ENCODE peak calls at places on chromosomes 4 and X, in four cellular contexts. X is CD8-positive, alpha-beta memory T cell; S is mucosa of descending colon; I is aorta. M is an unnamed sample. For H3K9me3 and H3K4me1, the result is how much of the 10 kb centered on the place peaks cover.

GRCh38 chr4:39978904-39979303 is 1.2 kb upstream of the PDS5A start:
- DNase-seq in X (no peak), S (no peak), I (no peak), M (no peak)

GRCh38 chr4:52143815-52144214 is 92.7 kb downstream of the SPATA18 start:
- DNase-seq in X (no peak), S (no peak), I (no peak), M (no peak)

GRCh38 chr4:27913738-27914137 is 1053.1 kb downstream of the STIM2 start:
- DNase-seq in X (no peak), S (no peak), I (no peak), M (no peak)

GRCh38 chr4:123741906-123742305 is 345.3 kb downstream of the SPRY1 start:
- DNase-seq in X (no peak), S (no peak), I (no peak), M (no peak)

GRCh38 chrX:12210196-12210815 is 72.0 kb downstream of the FRMPD4 start:
- DNase-seq in X (no peak), S (no peak), I (no peak), M (peak)

GRCh38 chr4:2790583-2791517 is 2.0 kb upstream of the SH3BP2 start:
- DNase-seq in X (no peak), S (no peak), I (peak), M (peak)

GRCh38 chrX:20382518-20383291 is 116.0 kb upstream of the RPS6KA3 start:
- DNase-seq in X (no peak), S (no peak), I (no peak), M (no peak)

GRCh38 chrX:53080628-53081580 is 1.3 kb upstream of the TSPYL2 start:
- DNase-seq in X (no peak), S (no peak), I (no peak), M (no peak)

GRCh38 chr4:54231419-54232150 is 2.5 kb downstream of the PDGFRA start:
- DNase-seq in X (no peak), S (peak), I (peak), M (peak)

GRCh38 chrX:68895339-68896250 is 66.8 kb downstream of the EFNB1 start:
- DNase-seq in X (no peak), S (peak), I (peak), M (peak)

GRCh38 chr4:21802406-21802805 is 146.2 kb downstream of the KCNIP4 start:
- DNase-seq in X (no peak), S (no peak), I (no peak), M (no peak)

GRCh38 chr4:163536101-163536500 is 41.6 kb downstream of the TMA16 start:
- DNase-seq in X (no peak), S (no peak), I (no peak), M (no peak)

GRCh38 chr4:7068883-7069282 is 1.0 kb upstream of the GRPEL1 start:
- DNase-seq in X (no peak), S (no peak), I (peak), M (no peak)

GRCh38 chr4:186012071-186012470 is 56.9 kb upstream of the TLR3 start:
- DNase-seq in X (no peak), S (no peak), I (no peak), M (no peak)

GRCh38 chr4:169024762-169025161 is 14.7 kb upstream of the CBR4 start:
- DNase-seq in X (no peak), S (no peak), I (no peak), M (no peak)

GRCh38 chrX:63929608-63930007 is 144.6 kb upstream of the ARHGEF9 start:
- DNase-seq in X (no peak), S (no peak), I (no peak), M (no peak)

GRCh38 chrX:63932907-63933306 is 147.9 kb upstream of the ARHGEF9 start:
- DNase-seq in X (no peak), S (no peak), I (no peak), M (no peak)

GRCh38 chrX:63932006-63932405 is 147.0 kb upstream of the ARHGEF9 start:
- DNase-seq in X (no peak), S (no peak), I (no peak), M (no peak)

GRCh38 chrX:63934160-63934559 is 149.1 kb upstream of the ARHGEF9 start:
- DNase-seq in X (no peak), S (no peak), I (no peak), M (no peak)

GRCh38 chrX:63930140-63930539 is 145.1 kb upstream of the ARHGEF9 start:
- DNase-seq in X (no peak), S (no peak), I (no peak), M (no peak)
- H3K9me3 ChIP-seq in X (under half), S (under half), I (under half), M (under half)

DNA sequence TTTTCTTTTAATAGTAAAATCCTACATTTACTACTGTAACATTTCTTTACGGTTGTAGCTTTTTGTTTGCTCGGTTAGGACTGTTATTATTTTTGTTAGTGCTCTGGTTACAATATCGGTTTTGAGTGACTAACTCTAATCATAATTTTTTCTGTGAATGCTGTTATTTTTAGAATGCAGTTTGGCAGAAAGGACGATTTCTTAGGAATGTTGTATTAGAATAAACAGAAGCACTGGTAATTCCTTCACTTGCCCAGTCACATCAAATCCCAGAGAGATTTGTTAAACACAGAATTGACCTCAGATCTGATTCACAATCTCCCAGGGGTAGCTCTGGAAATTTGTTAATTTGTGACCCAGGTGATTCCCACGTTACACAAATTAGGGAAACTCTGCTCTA is 21.7 kb downstream of the DDIT4L start:
- DNase-seq in X (no peak), S (no peak), I (no peak), M (no peak)
- H3K4me1 ChIP-seq in X (under half), S (under half), I (under half), M (under half)

GRCh38 chr4:26127001-26127400 is 193.8 kb upstream of the RBPJ start:
- DNase-seq in X (no peak), S (no peak), I (no peak), M (no peak)

GRCh38 chr4:26122690-26123089 is 198.1 kb upstream of the RBPJ start:
- DNase-seq in X (no peak), S (no peak), I (no peak), M (no peak)

GRCh38 chr4:26127851-26128337 is 192.9 kb upstream of the RBPJ start:
- DNase-seq in X (no peak), S (no peak), I (no peak), M (peak)

GRCh38 chr4:26126135-26126718 is 194.6 kb upstream of the RBPJ start:
- DNase-seq in X (no peak), S (no peak), I (no peak), M (no peak)

DNA sequence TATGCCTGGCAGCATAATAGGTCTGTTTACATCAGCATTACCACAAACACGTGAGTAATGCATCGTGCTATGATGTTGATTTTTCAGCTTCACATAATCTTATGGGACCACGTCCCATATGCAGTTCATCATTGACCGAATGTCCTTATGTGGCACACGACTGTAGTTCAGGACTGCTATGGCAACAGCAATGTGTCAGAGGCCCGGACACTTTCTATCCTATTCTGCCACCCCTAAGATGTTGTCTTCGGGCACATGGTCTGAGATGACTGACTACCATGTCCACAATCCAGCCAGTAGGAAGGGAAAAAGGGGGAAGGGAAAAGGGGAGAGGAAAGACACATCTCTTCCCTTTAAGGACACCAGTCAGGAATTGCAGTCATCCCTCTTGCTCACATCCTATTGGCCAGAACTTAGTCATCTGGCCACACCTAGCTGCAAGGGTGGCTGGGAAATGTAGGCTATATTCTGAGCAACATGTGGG is 196.0 kb upstream of the RBPJ start:
- DNase-seq in X (no peak), S (no peak), I (no peak), M (no peak)
- H3K4me3 ChIP-seq in X (no peak), S (no peak), I (no peak), M (no peak)

GRCh38 chrX:46531442-46531841 is 13.8 kb downstream of the ZNF674 start:
- DNase-seq in X (no peak), S (no peak), I (no peak), M (no peak)
- H3K9me3 ChIP-seq in X (under half), S (under half), I (under half), M (under half)

DNA sequence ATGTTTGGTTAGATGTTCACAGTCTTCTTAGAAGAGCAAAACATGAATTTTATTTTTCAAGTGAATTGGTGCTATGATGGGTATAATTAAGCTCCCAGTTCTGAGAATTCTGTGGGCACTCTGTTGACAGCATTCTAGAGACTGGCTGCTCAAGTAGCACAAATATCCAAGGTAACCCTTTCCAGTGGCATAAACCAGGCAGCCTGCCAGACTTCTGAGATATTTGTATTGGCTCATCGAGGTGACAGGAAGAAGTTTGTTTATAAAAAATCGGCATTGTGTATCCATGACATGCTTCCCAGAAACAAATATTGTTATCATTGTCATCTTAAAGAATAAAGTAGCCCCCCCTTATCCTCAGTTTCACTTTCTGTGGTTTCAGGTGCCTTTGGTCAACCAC is 28.3 kb downstream of the LANCL3 start:
- DNase-seq in X (no peak), S (no peak), I (no peak), M (no peak)
- H3K4me1 ChIP-seq in X (under half), S (under half), I (under half), M (under half)

GRCh38 chrX:15498741-15499140 is 1.9 kb upstream of the BMX start:
- DNase-seq in X (no peak), S (no peak), I (no peak), M (no peak)

GRCh38 chrX:15496809-15497208 is 3.7 kb upstream of the PIR start:
- DNase-seq in X (no peak), S (no peak), I (no peak), M (no peak)

GRCh38 chrX:15500497-15500966 is at the start of gene BMX:
- DNase-seq in X (no peak), S (no peak), I (no peak), M (no peak)

GRCh38 chrX:15495801-15496200 is 2.7 kb upstream of the PIR start:
- DNase-seq in X (no peak), S (no peak), I (no peak), M (no peak)

DNA sequence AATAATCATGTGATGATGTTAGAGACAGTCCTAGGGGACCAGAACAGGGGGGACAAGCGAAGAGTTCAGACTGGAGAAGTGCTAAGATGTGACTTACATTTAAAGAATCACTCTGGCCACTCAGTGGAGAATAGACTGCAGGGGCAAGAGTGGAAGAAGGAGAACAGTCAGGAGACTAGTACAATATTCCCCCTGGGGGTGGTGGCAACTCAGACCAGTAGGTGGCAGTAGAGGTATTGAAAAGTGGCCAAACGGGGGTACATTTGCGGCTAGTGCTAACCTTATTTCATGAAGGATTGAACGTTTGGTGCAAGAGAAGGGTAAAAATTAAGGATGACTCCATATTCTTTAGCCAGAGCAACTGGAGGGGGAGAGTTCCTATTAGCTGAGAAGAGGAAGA is 2.7 kb upstream of the BMX start:
- DNase-seq in X (peak), S (no peak), I (no peak), M (no peak)
- H3K4me3 ChIP-seq in X (no peak), S (no peak), I (no peak), M (no peak)

GRCh38 chrX:145715641-145716138 is 101.9 kb upstream of the SLITRK2 start:
- DNase-seq in X (no peak), S (no peak), I (no peak), M (no peak)

GRCh38 chrX:145716226-145716625 is 101.4 kb upstream of the SLITRK2 start:
- DNase-seq in X (no peak), S (no peak), I (no peak), M (no peak)
- H3K9me3 ChIP-seq in X (under half), S (under half), I (under half), M (under half)

DNA sequence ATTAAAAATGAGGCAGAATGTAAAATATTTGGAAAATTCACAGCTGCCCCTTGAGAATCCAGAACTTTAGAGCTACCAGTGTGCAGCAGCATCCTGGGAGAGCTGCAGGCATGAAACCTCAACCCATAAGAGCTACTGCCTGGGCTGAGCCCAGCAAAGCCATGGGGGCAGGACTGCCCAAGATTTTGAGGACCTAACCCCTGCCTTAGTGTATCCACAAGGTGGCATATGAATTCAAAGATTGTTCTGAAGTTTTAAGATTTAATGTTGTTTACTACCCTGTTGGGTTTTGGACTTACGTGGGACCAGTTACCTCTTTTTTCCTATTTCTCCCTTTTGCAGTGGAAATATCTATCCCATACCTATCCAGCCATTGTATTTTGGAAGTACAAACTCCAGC is 26.4 kb downstream of the CASP6 start:
- DNase-seq in X (no peak), S (no peak), I (no peak), M (no peak)
- H3K4me1 ChIP-seq in X (under half), S (under half), I (under half), M (under half)

GRCh38 chr4:183118585-183118984 is 19.5 kb downstream of the WWC2 start:
- DNase-seq in X (no peak), S (no peak), I (no peak), M (no peak)

DNA sequence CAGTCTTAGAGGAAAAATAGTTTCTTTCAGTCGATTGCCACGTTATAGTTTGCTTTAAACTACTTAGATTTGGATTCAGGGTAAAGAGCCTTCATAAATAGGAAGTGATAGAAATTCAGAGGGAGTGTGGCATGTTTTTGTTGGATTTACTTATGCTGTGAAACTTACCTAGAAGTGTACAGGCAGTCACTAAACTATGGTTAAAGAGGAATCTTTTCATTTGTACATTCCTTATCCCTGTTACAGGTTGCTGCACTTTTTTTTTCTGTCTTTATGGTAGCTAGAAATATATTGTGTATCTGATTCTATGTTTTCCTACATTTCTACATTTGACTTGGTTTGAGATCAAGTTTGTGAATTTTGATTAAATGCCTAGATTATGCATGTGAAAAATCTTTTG is 19.1 kb downstream of the WWC2 start:
- DNase-seq in X (no peak), S (no peak), I (no peak), M (no peak)
- H3K4me3 ChIP-seq in X (no peak), S (no peak), I (no peak), M (no peak)

GRCh38 chr4:244471-244870 is 60.8 kb downstream of the ZNF732 start:
- DNase-seq in X (peak), S (no peak), I (peak), M (no peak)

GRCh38 chr4:242121-242848 is 63.0 kb downstream of the ZNF732 start:
- DNase-seq in X (peak), S (peak), I (peak), M (no peak)

DNA sequence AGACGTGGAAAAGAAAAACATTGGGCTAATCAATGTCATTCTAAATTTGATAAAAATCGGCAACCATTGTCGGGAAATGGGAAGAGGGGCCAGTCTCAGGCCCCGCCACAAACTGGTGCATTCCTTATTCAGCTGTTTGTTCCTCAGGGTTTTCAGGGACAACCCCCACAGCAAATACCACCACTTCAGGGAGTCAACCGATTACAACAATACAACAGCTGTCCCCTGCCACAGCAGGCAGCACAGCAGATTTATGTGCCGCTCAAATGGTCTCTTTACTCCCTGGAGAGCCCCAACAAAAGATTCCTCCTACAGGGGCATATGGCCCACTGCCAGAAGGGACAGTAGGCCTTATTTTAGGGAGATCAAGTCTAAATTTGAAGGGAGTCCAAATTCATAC is 61.9 kb downstream of the ZNF732 start:
- DNase-seq in X (no peak), S (no peak), I (no peak), M (no peak)
- H3K9me3 ChIP-seq in X (under half), S (under half), I (under half), M (under half)